ENCODE peak calls at places on chromosomes 16 and 17, in six cellular contexts. W, U, B, F, J and A are unnamed samples.

GRCh38 chr17:50703162-50703561 is 4.6 kb downstream of the ANKRD40 start:
- DNase-seq in W (no peak), U (no peak), B (no peak), F (no peak), J (no peak), A (no peak)

GRCh38 chr16:912684-913613 is 57.8 kb downstream of the LMF1 start:
- DNase-seq in W (no peak), U (no peak), B (no peak), F (no peak), J (no peak), A (no peak)

GRCh38 chr17:78544876-78545755 is 32.1 kb downstream of the DNAH17 start:
- DNase-seq in W (no peak), U (no peak), B (no peak), F (no peak), J (peak), A (no peak)

GRCh38 chr17:75109407-75110236 is at the start of gene ARMC7:
- DNase-seq in W (no peak), U (peak), B (peak), F (peak), J (peak), A (no peak)

GRCh38 chr16:56817938-56818337 is 47.1 kb upstream of the SLC12A3 start:
- DNase-seq in W (no peak), U (no peak), B (no peak), F (no peak), J (no peak), A (no peak)

GRCh38 chr17:20040216-20040615 is 31.1 kb downstream of the SPECC1 start:
- DNase-seq in W (no peak), U (no peak), B (no peak), F (no peak), J (no peak), A (no peak)

GRCh38 chr17:69414408-69415274 is at the start of gene MAP2K6:
- DNase-seq in W (peak), U (peak), B (peak), F (peak), J (peak), A (no peak)

GRCh38 chr17:77096570-77097214 is 44.1 kb upstream of the SEC14L1 start:
- DNase-seq in W (peak), U (peak), B (no peak), F (no peak), J (no peak), A (no peak)

GRCh38 chr16:55470533-55471371 is 8.2 kb upstream of the MMP2 start:
- DNase-seq in W (no peak), U (peak), B (peak), F (peak), J (no peak), A (no peak)

GRCh38 chr16:81808933-81809480 is 29.9 kb downstream of the PLCG2 start:
- DNase-seq in W (no peak), U (no peak), B (no peak), F (no peak), J (no peak), A (no peak)

GRCh38 chr17:75178453-75178852 is 4.3 kb downstream of the SUMO2 start:
- DNase-seq in W (no peak), U (no peak), B (no peak), F (no peak), J (no peak), A (no peak)

GRCh38 chr16:27969574-27969973 is 93.9 kb downstream of the GSG1L start:
- DNase-seq in W (no peak), U (no peak), B (no peak), F (no peak), J (no peak), A (no peak)

GRCh38 chr17:10099051-10099571 is 99.3 kb downstream of the GAS7 start:
- DNase-seq in W (no peak), U (no peak), B (no peak), F (no peak), J (no peak), A (no peak)

GRCh38 chr17:75084039-75084660 is 3.6 kb upstream of the SLC16A5 start:
- DNase-seq in W (no peak), U (no peak), B (no peak), F (no peak), J (no peak), A (no peak)

GRCh38 chr17:82228842-82229685 is at the start of gene SLC16A3:
- DNase-seq in W (no peak), U (peak), B (peak), F (no peak), J (no peak), A (no peak)

GRCh38 chr17:50141750-50142119 is 8.7 kb downstream of the PPP1R9B start:
- DNase-seq in W (no peak), U (no peak), B (no peak), F (no peak), J (no peak), A (no peak)

GRCh38 chr16:9348912-9349311 is 257.5 kb downstream of the HAPSTR1 start:
- DNase-seq in W (no peak), U (no peak), B (no peak), F (no peak), J (no peak), A (no peak)

GRCh38 chr17:80221401-80221800 is 1.2 kb downstream of the SLC26A11 start:
- DNase-seq in W (no peak), U (no peak), B (no peak), F (peak), J (no peak), A (no peak)

GRCh38 chr16:11836653-11837244 is 14.6 kb downstream of the RSL1D1 start:
- DNase-seq in W (no peak), U (no peak), B (no peak), F (no peak), J (no peak), A (no peak)

GRCh38 chr17:66348605-66349165 is 46.3 kb downstream of the PRKCA start:
- DNase-seq in W (peak), U (no peak), B (no peak), F (no peak), J (peak), A (peak)

GRCh38 chr17:17127730-17128291 is 78.3 kb downstream of the PLD6 start:
- DNase-seq in W (no peak), U (no peak), B (no peak), F (no peak), J (no peak), A (no peak)

GRCh38 chr17:74217036-74217725 is 3.8 kb downstream of the TTYH2 start:
- DNase-seq in W (no peak), U (no peak), B (no peak), F (no peak), J (no peak), A (no peak)

GRCh38 chr16:13883881-13884280 is 36.1 kb upstream of the ERCC4 start:
- DNase-seq in W (no peak), U (no peak), B (no peak), F (no peak), J (no peak), A (no peak)

GRCh38 chr16:2787961-2788360 is 601 bp upstream of the PRSS33 start:
- DNase-seq in W (no peak), U (no peak), B (no peak), F (no peak), J (no peak), A (no peak)

GRCh38 chr17:74457820-74458166 is 8.6 kb upstream of the CD300A start:
- DNase-seq in W (no peak), U (no peak), B (no peak), F (no peak), J (no peak), A (no peak)

GRCh38 chr17:72691601-72692000 is 400.9 kb downstream of the SLC39A11 start:
- DNase-seq in W (no peak), U (no peak), B (no peak), F (no peak), J (no peak), A (no peak)

GRCh38 chr16:88703486-88704309 is 2.5 kb downstream of the RNF166 start:
- DNase-seq in W (no peak), U (no peak), B (no peak), F (no peak), J (no peak), A (no peak)

GRCh38 chr16:53891409-53892139 is 187.6 kb downstream of the FTO start:
- DNase-seq in W (no peak), U (no peak), B (no peak), F (no peak), J (no peak), A (no peak)

GRCh38 chr16:82657239-82657638 is 30.5 kb downstream of the CDH13 start:
- DNase-seq in W (no peak), U (peak), B (no peak), F (no peak), J (no peak), A (no peak)

GRCh38 chr16:16175296-16175695 is 48.0 kb downstream of the ABCC6 start:
- DNase-seq in W (no peak), U (no peak), B (no peak), F (no peak), J (no peak), A (no peak)

GRCh38 chr16:25747160-25747758 is 55.5 kb downstream of the HS3ST4 start:
- DNase-seq in W (no peak), U (peak), B (no peak), F (peak), J (peak), A (no peak)

GRCh38 chr17:76700627-76701470 is 9.9 kb downstream of the MXRA7 start:
- DNase-seq in W (no peak), U (peak), B (peak), F (no peak), J (no peak), A (no peak)

GRCh38 chr17:63842540-63843386 is at the start of gene SMARCD2:
- DNase-seq in W (peak), U (peak), B (peak), F (peak), J (peak), A (peak)

GRCh38 chr17:17514361-17514992 is 18.3 kb upstream of the RASD1 start:
- DNase-seq in W (no peak), U (no peak), B (peak), F (no peak), J (no peak), A (no peak)

GRCh38 chr17:43556292-43556691 is 10.2 kb upstream of the ETV4 start:
- DNase-seq in W (no peak), U (no peak), B (peak), F (no peak), J (peak), A (no peak)

GRCh38 chr16:4075534-4075933 is 40.7 kb downstream of the ADCY9 start:
- DNase-seq in W (no peak), U (no peak), B (no peak), F (no peak), J (no peak), A (no peak)

GRCh38 chr17:14038206-14038605 is 31.1 kb upstream of the COX10 start:
- DNase-seq in W (no peak), U (no peak), B (no peak), F (no peak), J (no peak), A (no peak)

GRCh38 chr16:19400709-19401108 is 17.0 kb upstream of the TMC5 start:
- DNase-seq in W (no peak), U (peak), B (no peak), F (peak), J (no peak), A (no peak)

GRCh38 chr17:28227278-28228108 is 91.5 kb upstream of the TMEM97 start:
- DNase-seq in W (no peak), U (peak), B (peak), F (peak), J (no peak), A (peak)

GRCh38 chr16:19116711-19117449 is 3.1 kb downstream of the ITPRIPL2 start:
- DNase-seq in W (no peak), U (peak), B (no peak), F (no peak), J (no peak), A (no peak)

GRCh38 chr17:36892112-36892838 is 45.0 kb upstream of the LHX1 start:
- DNase-seq in W (no peak), U (no peak), B (no peak), F (no peak), J (no peak), A (no peak)
- H3K27ac ChIP-seq in W (no peak), U (no peak), B (no peak), F (no peak), J (no peak), A (no peak)

DNA sequence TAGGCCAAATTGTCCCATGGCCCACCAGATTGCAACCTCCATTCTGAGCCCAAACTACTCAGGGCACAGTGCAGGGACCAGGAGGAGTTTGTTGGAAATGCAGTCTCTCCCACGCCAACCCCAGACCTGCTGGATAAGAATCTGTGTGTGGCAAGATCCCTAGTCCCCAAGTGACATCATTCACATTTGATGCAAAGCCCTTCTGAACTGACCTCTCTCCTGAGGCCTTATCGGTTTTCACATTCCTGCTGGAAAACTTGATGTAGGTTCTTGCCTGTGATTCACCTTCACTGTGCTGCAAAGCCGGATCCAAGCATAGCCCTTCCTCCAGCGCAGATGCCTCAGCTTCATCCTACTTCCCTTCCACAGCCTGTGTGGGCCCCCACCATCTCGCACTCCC is 6.6 kb upstream of the SHCBP1 start:
- DNase-seq in W (no peak), U (peak), B (no peak), F (no peak), J (no peak), A (no peak)
- H3K27ac ChIP-seq in W (no peak), U (no peak), B (no peak), F (no peak), J (no peak), A (no peak)

DNA sequence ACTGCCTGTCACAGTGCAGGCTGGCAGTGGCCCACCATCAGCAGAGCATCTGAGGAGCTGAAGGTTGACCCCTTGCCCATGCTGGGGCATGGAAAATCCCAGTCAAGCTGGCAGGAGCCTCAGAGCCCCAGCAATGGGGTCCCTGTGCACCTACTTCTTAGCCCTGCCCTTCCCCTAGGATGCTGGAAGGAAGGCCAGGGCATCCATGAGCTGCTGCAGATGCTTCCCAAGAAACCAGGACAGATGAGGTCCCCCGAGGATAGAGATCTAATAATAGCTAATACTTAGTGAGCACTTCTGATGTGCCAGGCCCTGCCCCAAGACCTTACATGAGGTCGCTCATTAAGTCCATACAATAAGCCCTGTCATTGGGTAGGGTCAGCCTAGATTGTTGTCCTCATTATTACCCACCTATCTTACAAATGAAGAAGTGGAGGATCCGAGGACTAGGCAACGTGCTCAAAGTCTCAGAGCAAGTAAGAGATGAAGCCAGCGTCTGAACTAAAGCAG is 175.2 kb downstream of the WSCD1 start:
- DNase-seq in W (no peak), U (no peak), B (no peak), F (peak), J (no peak), A (no peak)
- H3K27ac ChIP-seq in W (no peak), U (no peak), B (no peak), F (no peak), J (no peak), A (no peak)

DNA sequence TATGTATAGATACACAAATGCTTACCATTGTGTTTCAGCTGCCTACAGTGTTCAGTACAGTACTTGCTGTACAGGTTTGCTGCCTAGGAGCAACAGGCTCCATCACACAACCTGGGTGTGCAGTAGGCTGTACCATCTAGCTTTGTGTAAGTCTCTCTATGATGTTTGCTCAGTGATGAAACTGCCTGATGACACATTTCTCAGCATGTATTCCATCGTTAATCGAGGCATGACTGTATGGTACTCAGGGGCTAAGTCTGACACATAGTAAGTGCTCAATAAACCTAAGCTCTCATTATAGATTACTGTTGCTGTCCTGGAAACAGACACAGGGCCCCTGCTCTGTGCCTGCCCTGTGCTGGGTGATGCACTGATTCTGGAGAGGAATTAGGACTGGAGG is 18.1 kb downstream of the KCNJ12 start:
- DNase-seq in W (peak), U (no peak), B (no peak), F (no peak), J (no peak), A (peak)
- H3K27ac ChIP-seq in W (no peak), U (no peak), B (no peak), F (no peak), J (no peak), A (no peak)

DNA sequence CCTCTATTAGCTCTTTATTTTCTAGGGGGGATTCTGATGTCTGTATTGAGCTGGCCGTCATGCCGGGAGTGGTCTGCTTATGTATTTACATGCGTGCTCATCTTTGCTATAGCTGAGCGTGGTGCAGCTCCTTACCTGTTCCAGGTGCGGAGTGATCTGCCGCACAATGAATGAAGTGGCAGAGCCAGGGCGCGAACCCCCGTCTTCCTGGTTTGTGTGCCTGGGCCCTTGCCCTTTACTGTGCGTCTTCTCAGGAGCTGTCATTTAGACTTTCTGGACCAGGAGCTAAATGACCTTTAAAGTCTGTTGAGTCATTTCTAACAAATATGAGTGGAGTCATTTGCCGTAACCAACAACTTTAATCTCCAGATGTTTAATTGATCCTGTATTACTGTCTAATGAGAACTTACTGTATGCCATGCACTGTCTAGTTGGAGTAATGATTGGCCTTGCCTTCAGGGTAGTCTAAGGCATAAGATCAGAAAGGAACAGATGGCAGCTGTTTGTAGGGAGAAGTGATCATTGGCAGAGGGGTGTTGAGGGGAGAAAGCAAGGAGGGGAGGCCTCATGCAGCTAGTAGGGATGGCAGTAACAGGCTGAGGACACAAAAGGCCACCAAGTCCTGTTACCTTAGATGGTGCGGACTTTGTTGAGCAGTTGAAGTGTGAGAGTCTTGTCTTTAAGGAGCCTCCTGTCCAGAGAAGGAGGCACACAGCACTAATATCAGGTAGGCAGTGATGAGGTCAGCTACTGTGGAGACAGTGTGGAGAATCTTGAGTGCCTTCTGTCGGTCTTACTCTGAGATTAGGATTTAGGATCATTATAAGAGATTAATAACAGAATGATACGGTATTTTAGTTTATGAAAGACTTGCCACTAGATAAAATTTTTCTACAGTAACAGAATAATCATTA is 53.9 kb downstream of the USP10 start:
- DNase-seq in W (no peak), U (no peak), B (no peak), F (no peak), J (no peak), A (no peak)
- H3K27ac ChIP-seq in W (peak), U (no peak), B (no peak), F (no peak), J (peak), A (peak)